ENCODE peak calls at places on chromosomes 12 and 14, in six cellular contexts. J, O, N, X, D and Z are unnamed samples.

GRCh38 chr14:62914025-62914424 is 131.2 kb downstream of the KCNH5 start:
- DNase-seq in O (no peak), D (no peak), J (no peak), X (no peak), N (no peak), Z (no peak)

GRCh38 chr12:96194901-96195844 is 998 bp downstream of the ELK3 start:
- DNase-seq in N (peak), D (peak), J (peak), X (peak), O (peak), Z (peak)

GRCh38 chr12:104190151-104190550 is 25.4 kb upstream of the TXNRD1 start:
- DNase-seq in J (no peak), X (no peak), O (no peak), D (no peak), N (no peak), Z (no peak)

GRCh38 chr12:68933564-68933893 is 558 bp upstream of the CPM start:
- DNase-seq in J (no peak), O (no peak), N (no peak), X (no peak), D (no peak), Z (no peak)

GRCh38 chr14:98200621-98201020 is 1071.4 kb downstream of the BCL11B start:
- DNase-seq in O (no peak), X (no peak), N (no peak), J (no peak), D (no peak), Z (no peak)

GRCh38 chr14:91862417-91862816 is 4.9 kb downstream of the TC2N start:
- DNase-seq in N (no peak), D (peak), X (no peak), J (no peak), O (no peak), Z (no peak)

GRCh38 chr12:39332661-39333175 is 110.2 kb downstream of the KIF21A start:
- DNase-seq in X (no peak), N (no peak), J (no peak), D (no peak), O (no peak), Z (no peak)

GRCh38 chr12:51819851-51820720 is 28.4 kb downstream of the FIGNL2 start:
- DNase-seq in X (peak), D (no peak), N (no peak), J (no peak), O (no peak), Z (no peak)

GRCh38 chr14:54803396-54803795 is 99.2 kb downstream of the GCH1 start:
- DNase-seq in J (no peak), O (no peak), D (no peak), X (no peak), N (no peak), Z (no peak)

GRCh38 chr12:80712866-80713265 is 3.8 kb upstream of the MYF5 start:
- DNase-seq in X (no peak), O (no peak), J (no peak), N (no peak), D (no peak), Z (no peak)

GRCh38 chr12:68224613-68225285 is 861 bp downstream of the IL26 start:
- DNase-seq in N (peak), J (no peak), D (no peak), O (peak), X (no peak), Z (peak)

GRCh38 chr12:79635676-79636075 is 55.1 kb downstream of the PAWR start:
- DNase-seq in J (no peak), X (no peak), D (no peak), N (no peak), O (no peak), Z (no peak)

GRCh38 chr14:59354666-59355065 is 110.5 kb downstream of the GPR135 start:
- DNase-seq in D (no peak), X (no peak), N (no peak), J (no peak), O (peak), Z (no peak)

GRCh38 chr12:106551410-106551809 is 31.4 kb upstream of the RFX4 start:
- DNase-seq in X (no peak), D (no peak), N (no peak), J (no peak), O (no peak), Z (no peak)

GRCh38 chr12:104643093-104643646 is 186.4 kb downstream of the CHST11 start:
- DNase-seq in X (no peak), J (no peak), N (no peak), O (no peak), D (no peak), Z (no peak)

GRCh38 chr12:120489018-120489417 is 6.9 kb upstream of the DYNLL1 start:
- DNase-seq in O (no peak), J (no peak), D (no peak), X (no peak), N (no peak), Z (no peak)